ENCODE peak calls at places on chromosomes 4 and X, in ten cellular contexts. W, R, S, Z, H, M, K, P, L and G are unnamed samples.

GRCh38 chrX:13307041-13307440 is 12.8 kb downstream of the ATXN3L start:
- DNase-seq in W (no peak), R (no peak), S (no peak), Z (no peak), H (no peak), M (no peak), K (no peak), P (no peak), L (no peak), G (no peak)

GRCh38 chr4:94974773-94975172 is 217.0 kb downstream of the BMPR1B start:
- DNase-seq in W (no peak), R (peak; percentile 82), S (no peak), Z (no peak), H (no peak), M (no peak), K (no peak), P (peak; percentile 82), L (no peak), G (no peak)

GRCh38 chrX:115958687-115959359 is 211.7 kb upstream of the AGTR2 start:
- DNase-seq in W (no peak), R (no peak), S (peak; percentile 6), Z (no peak), H (no peak), M (no peak), K (no peak), P (peak; percentile 12), L (no peak), G (no peak)

GRCh38 chr4:147108409-147108808 is 162.7 kb upstream of the TTC29 start:
- DNase-seq in W (no peak), R (no peak), S (no peak), Z (no peak), H (no peak), M (no peak), K (no peak), P (peak; percentile 78), L (no peak), G (no peak)

GRCh38 chrX:28398352-28398751 is 188.9 kb upstream of the IL1RAPL1 start:
- DNase-seq in W (no peak), R (no peak), S (no peak), Z (no peak), H (no peak), M (no peak), K (no peak), P (no peak), L (no peak), G (no peak)

GRCh38 chrX:74923942-74924448 is 1.3 kb downstream of the NEXMIF start:
- DNase-seq in W (no peak), R (peak; percentile 43), S (no peak), Z (peak; percentile 34), H (no peak), M (peak; percentile 77), K (peak; percentile 22), P (peak; percentile 1), L (peak; percentile 6), G (peak; percentile 40)

GRCh38 chrX:69189972-69190371 is 24.7 kb upstream of the PJA1 start:
- DNase-seq in W (peak; percentile 38), R (no peak), S (no peak), Z (no peak), H (no peak), M (no peak), K (peak; percentile 15), P (no peak), L (no peak), G (peak; percentile 65)

GRCh38 chrX:134669378-134670098 is 11.3 kb upstream of the PLAC1 start:
- DNase-seq in W (no peak), R (peak; percentile 62), S (no peak), Z (no peak), H (no peak), M (no peak), K (peak; percentile 4), P (peak; percentile 93), L (no peak), G (no peak)

GRCh38 chr4:38365748-38366310 is 298.2 kb upstream of the KLF3 start:
- DNase-seq in W (no peak), R (no peak), S (no peak), Z (no peak), H (no peak), M (no peak), K (no peak), P (no peak), L (no peak), G (no peak)

GRCh38 chr4:7348946-7349900 is 85.5 kb downstream of the PSAPL1 start:
- DNase-seq in W (no peak), R (no peak), S (no peak), Z (no peak), H (no peak), M (no peak), K (no peak), P (no peak), L (no peak), G (peak; percentile 9)

GRCh38 chr4:21517460-21517859 is 431.1 kb downstream of the KCNIP4 start:
- DNase-seq in W (no peak), R (no peak), S (no peak), Z (no peak), H (no peak), M (no peak), K (no peak), P (no peak), L (no peak), G (no peak)

GRCh38 chrX:49042581-49043219 is 457 bp downstream of the TFE3 start:
- DNase-seq in W (no peak), R (no peak), S (peak; percentile 10), Z (no peak), H (no peak), M (no peak), K (no peak), P (no peak), L (no peak), G (no peak)

GRCh38 chrX:71181558-71181909 is 36.9 kb downstream of the NLGN3 start:
- DNase-seq in W (no peak), R (no peak), S (peak; percentile 16), Z (no peak), H (no peak), M (no peak), K (no peak), P (peak; percentile 28), L (peak; percentile 17), G (peak; percentile 17)